ENCODE peak calls at places on chromosomes 13 and 19, in seven cellular contexts. A is bronchial epithelial cell; I is heart right ventricle; R is GM12878; L is anterior cingulate cortex; K is ovary; H is activated CD8-positive, alpha-beta memory T cell treated with anti-CD3 and anti-CD28 coated beads, Interleukin-2, amount 50 U/mL, for 4 hours. F is an unnamed sample.

GRCh38 chr13:28035146-28035782 is 46.8 kb upstream of the URAD start:
- DNase-seq in A (peak), L (no peak), I (no peak), R (no peak), K (no peak), H (no peak), F (no peak)

GRCh38 chr13:57653229-57653994 is 21.9 kb downstream of the PCDH17 start:
- DNase-seq in K (no peak), L (no peak), R (no peak), A (no peak), H (no peak), I (no peak), F (no peak)

GRCh38 chr19:19643158-19644053 is at the start of gene GMIP:
- DNase-seq in L (peak), I (peak), A (peak), K (peak), R (no peak), H (peak), F (peak)

GRCh38 chr19:40400521-40400920 is 10.5 kb upstream of the HIPK4 start:
- DNase-seq in L (no peak), K (no peak), H (no peak), R (no peak), A (no peak), I (no peak), F (no peak)

GRCh38 chr13:45833242-45833641 is 18.3 kb downstream of the SIAH3 start:
- DNase-seq in A (no peak), R (no peak), L (no peak), H (no peak), K (no peak), I (no peak), F (no peak)

GRCh38 chr13:113442985-113443362 is 10.3 kb downstream of the ADPRHL1 start:
- DNase-seq in K (no peak), A (no peak), R (no peak), H (no peak), L (no peak), I (no peak), F (no peak)

GRCh38 chr19:19059837-19060611 is 3.8 kb upstream of the SLC25A42 start:
- DNase-seq in A (no peak), H (no peak), I (no peak), R (no peak), L (no peak), K (no peak), F (no peak)

GRCh38 chr13:112244495-112245177 is 131.5 kb upstream of the SPACA7 start:
- DNase-seq in K (no peak), R (no peak), I (no peak), A (no peak), L (no peak), H (no peak), F (no peak)

GRCh38 chr19:27824108-27824507 is 1388.8 kb downstream of the UQCRFS1 start:
- DNase-seq in H (no peak), R (no peak), A (no peak), K (no peak), L (no peak), I (no peak), F (no peak)

GRCh38 chr13:25468330-25469178 is 96.8 kb downstream of the ATP8A2 start:
- DNase-seq in K (no peak), R (no peak), L (no peak), A (no peak), H (no peak), I (no peak), F (no peak)

GRCh38 chr13:100625447-100625846 is 36.9 kb upstream of the GGACT start:
- DNase-seq in R (no peak), H (no peak), K (no peak), A (no peak), I (no peak), L (no peak), F (no peak)

GRCh38 chr13:101455863-101456262 is 3.4 kb downstream of the ITGBL1 start:
- DNase-seq in K (no peak), R (no peak), H (no peak), L (no peak), I (no peak), A (peak), F (peak)